ENCODE peak calls at places on chromosomes 3 and 15, in ten cellular contexts. J is activated CD8-positive, alpha-beta memory T cell treated with anti-CD3 and anti-CD28 coated beads for 24 hours; T is WTC11; Y is activated naive CD4-positive, alpha-beta T cell treated with Interleukin-2 at 50 U/mL for 16 hours; P is Kasumi-1; Q is kidney epithelial cell; Z is Calu3; G is colonic mucosa; R is NCI-H1694; I is hepatocyte. D is an unnamed sample.

GRCh38 chr15:38660726-38661125 is 96.1 kb upstream of the RASGRP1 start:
- DNase-seq in J (peak), T (no peak), Y (no peak), P (no peak), Q (no peak), Z (no peak), G (no peak), R (no peak), I (no peak), D (no peak)

GRCh38 chr3:11554236-11554610 is 89.5 kb downstream of the VGLL4 start:
- DNase-seq in J (no peak), T (no peak), Y (no peak), P (no peak), Q (no peak), Z (no peak), G (no peak), R (no peak), I (no peak), D (no peak)

GRCh38 chr3:11583226-11583625 is 60.5 kb downstream of the VGLL4 start:
- DNase-seq in J (no peak), T (no peak), Y (no peak), P (no peak), Q (no peak), Z (no peak), G (no peak), R (no peak), I (no peak), D (no peak)

GRCh38 chr3:104412608-104413580 is 953.8 kb upstream of the ALCAM start:
- DNase-seq in J (no peak), T (no peak), Y (no peak), P (no peak), Q (no peak), Z (no peak), G (no peak), R (no peak), I (no peak), D (no peak)

GRCh38 chr15:22956257-22956979 is 23.8 kb downstream of the CYFIP1 start:
- DNase-seq in J (no peak), T (no peak), Y (no peak), P (no peak), Q (no peak), Z (no peak), G (no peak), R (no peak), I (no peak), D (peak)

GRCh38 chr15:52144656-52145055 is 32.1 kb upstream of the BCL2L10 start:
- DNase-seq in J (no peak), T (no peak), Y (no peak), P (no peak), Q (no peak), Z (no peak), G (no peak), R (no peak), I (no peak), D (no peak)

GRCh38 chr3:23960649-23961048 is 15.6 kb downstream of the NR1D2 start:
- DNase-seq in J (no peak), T (no peak), Y (no peak), P (no peak), Q (no peak), Z (no peak), G (no peak), R (no peak), I (no peak), D (no peak)

GRCh38 chr3:3101660-3102458 is 8.3 kb downstream of the IL5RA start:
- DNase-seq in J (no peak), T (no peak), Y (no peak), P (no peak), Q (no peak), Z (no peak), G (no peak), R (no peak), I (no peak), D (no peak)

GRCh38 chr15:90097475-90097874 is 4.8 kb downstream of the IDH2 start:
- DNase-seq in J (no peak), T (no peak), Y (peak), P (no peak), Q (no peak), Z (no peak), G (no peak), R (no peak), I (no peak), D (no peak)

GRCh38 chr15:89052474-89052873 is 35.8 kb upstream of the ABHD2 start:
- DNase-seq in J (no peak), T (no peak), Y (no peak), P (peak), Q (peak), Z (no peak), G (no peak), R (no peak), I (no peak), D (no peak)

GRCh38 chr3:126287536-126288181 is 69.5 kb downstream of the KLF15 start:
- DNase-seq in J (no peak), T (peak), Y (no peak), P (no peak), Q (peak), Z (peak), G (no peak), R (no peak), I (peak), D (peak)

GRCh38 chr3:126083511-126083912 is 412 bp downstream of the SLC41A3 start:
- DNase-seq in J (no peak), T (peak), Y (peak), P (peak), Q (no peak), Z (peak), G (peak), R (peak), I (peak), D (peak)

GRCh38 chr15:80582816-80583423 is 112.2 kb upstream of the ABHD17C start:
- DNase-seq in J (no peak), T (no peak), Y (no peak), P (no peak), Q (no peak), Z (no peak), G (no peak), R (no peak), I (no peak), D (no peak)

GRCh38 chr3:152270145-152270870 is 1.6 kb downstream of the MBNL1 start:
- DNase-seq in J (peak), T (no peak), Y (no peak), P (peak), Q (no peak), Z (no peak), G (no peak), R (no peak), I (peak), D (peak)

GRCh38 chr3:146803746-146804145 is 198.6 kb upstream of the PLSCR5 start:
- DNase-seq in J (no peak), T (no peak), Y (no peak), P (no peak), Q (no peak), Z (no peak), G (no peak), R (peak), I (no peak), D (peak)

GRCh38 chr15:75455982-75456531 is 4.6 kb upstream of the SIN3A start:
- DNase-seq in J (no peak), T (no peak), Y (peak), P (peak), Q (no peak), Z (peak), G (peak), R (no peak), I (peak), D (peak)

GRCh38 chr3:102230057-102230456 is 204.8 kb upstream of the ZPLD1 start:
- DNase-seq in J (no peak), T (no peak), Y (no peak), P (no peak), Q (no peak), Z (no peak), G (no peak), R (no peak), I (no peak), D (no peak)

GRCh38 chr3:149366031-149366430 is 11.4 kb downstream of the TM4SF1 start:
- DNase-seq in J (no peak), T (no peak), Y (no peak), P (no peak), Q (no peak), Z (no peak), G (no peak), R (no peak), I (no peak), D (no peak)

GRCh38 chr3:112773864-112774263 is 72.8 kb downstream of the CD200R1L start:
- DNase-seq in J (no peak), T (no peak), Y (peak), P (no peak), Q (no peak), Z (peak), G (no peak), R (no peak), I (no peak), D (no peak)

GRCh38 chr3:184771748-184772147 is 40.2 kb upstream of the VPS8 start:
- DNase-seq in J (no peak), T (no peak), Y (no peak), P (no peak), Q (no peak), Z (no peak), G (no peak), R (no peak), I (no peak), D (no peak)

GRCh38 chr15:90020041-90020735 is 19.1 kb downstream of the ZNF710 start:
- DNase-seq in J (no peak), T (no peak), Y (no peak), P (peak), Q (no peak), Z (no peak), G (no peak), R (no peak), I (no peak), D (no peak)

GRCh38 chr15:63551400-63551799 is 45.8 kb upstream of the FBXL22 start:
- DNase-seq in J (no peak), T (no peak), Y (no peak), P (no peak), Q (no peak), Z (no peak), G (no peak), R (no peak), I (no peak), D (no peak)

GRCh38 chr15:58546635-58547627 is 115.1 kb downstream of the LIPC start:
- DNase-seq in J (no peak), T (no peak), Y (no peak), P (no peak), Q (peak), Z (peak), G (no peak), R (no peak), I (no peak), D (no peak)

GRCh38 chr15:70451861-70452653 is 311.3 kb downstream of the UACA start:
- DNase-seq in J (no peak), T (peak), Y (peak), P (no peak), Q (no peak), Z (no peak), G (peak), R (no peak), I (no peak), D (peak)

GRCh38 chr15:79973445-79974180 is 2.6 kb upstream of the BCL2A1 start:
- DNase-seq in J (no peak), T (no peak), Y (peak), P (no peak), Q (no peak), Z (no peak), G (no peak), R (no peak), I (no peak), D (no peak)

GRCh38 chr15:101501703-101502373 is 12.3 kb upstream of the PCSK6 start:
- DNase-seq in J (peak), T (peak), Y (peak), P (peak), Q (no peak), Z (peak), G (no peak), R (peak), I (peak), D (peak)

GRCh38 chr3:171982829-171983228 is 56.5 kb upstream of the FNDC3B start:
- DNase-seq in J (no peak), T (no peak), Y (no peak), P (no peak), Q (no peak), Z (no peak), G (no peak), R (no peak), I (peak), D (no peak)

GRCh38 chr3:195558602-195559001 is 15.5 kb upstream of the PPP1R2 start:
- DNase-seq in J (no peak), T (no peak), Y (no peak), P (peak), Q (no peak), Z (peak), G (peak), R (peak), I (peak), D (peak)

GRCh38 chr3:154242766-154243165 is 81.5 kb downstream of the DHX36 start:
- DNase-seq in J (no peak), T (peak), Y (no peak), P (no peak), Q (no peak), Z (no peak), G (no peak), R (no peak), I (no peak), D (peak)

GRCh38 chr3:4906107-4906621 is 73.1 kb upstream of the BHLHE40 start:
- DNase-seq in J (no peak), T (no peak), Y (no peak), P (no peak), Q (peak), Z (peak), G (no peak), R (no peak), I (no peak), D (peak)

GRCh38 chr15:32029862-32030781 is at the start of gene CHRNA7:
- DNase-seq in J (peak), T (peak), Y (no peak), P (no peak), Q (no peak), Z (peak), G (peak), R (no peak), I (peak), D (peak)

GRCh38 chr3:141093971-141094401 is 42.8 kb downstream of the SPSB4 start:
- DNase-seq in J (no peak), T (no peak), Y (no peak), P (no peak), Q (no peak), Z (no peak), G (no peak), R (peak), I (no peak), D (no peak)

GRCh38 chr3:12670789-12671450 is 7.0 kb upstream of the RAF1 start:
- DNase-seq in J (no peak), T (no peak), Y (no peak), P (no peak), Q (no peak), Z (no peak), G (no peak), R (no peak), I (no peak), D (no peak)